ENCODE peak calls at places on chromosomes 2 and 18, in five cellular contexts. I, A, T, B and V are unnamed samples.

GRCh38 chr18:44123743-44124142 is 556.9 kb upstream of the SETBP1 start:
- DNase-seq in I (no peak), A (no peak), T (no peak), B (no peak), V (no peak)

GRCh38 chr2:213219816-213220215 is 64.4 kb upstream of the SPAG16 start:
- DNase-seq in I (no peak), A (no peak), T (no peak), B (no peak), V (no peak)

GRCh38 chr2:105113616-105114275 is 75.9 kb downstream of the MRPS9 start:
- DNase-seq in I (no peak), A (no peak), T (no peak), B (no peak), V (no peak)

GRCh38 chr2:8148260-8148880 is 533.5 kb upstream of the ID2 start:
- DNase-seq in I (no peak), A (no peak), T (no peak), B (peak; percentile 91), V (peak; percentile 86)

GRCh38 chr18:69636529-69637301 is 236.0 kb downstream of the DOK6 start:
- DNase-seq in I (no peak), A (peak; percentile 6), T (peak; percentile 47), B (no peak), V (no peak)

GRCh38 chr18:13223341-13224148 is 5.0 kb downstream of the LDLRAD4 start:
- DNase-seq in I (peak; percentile 66), A (no peak), T (no peak), B (no peak), V (no peak)

GRCh38 chr2:135203944-135204343 is 151.9 kb downstream of the RAB3GAP1 start:
- DNase-seq in I (no peak), A (no peak), T (no peak), B (no peak), V (no peak)

GRCh38 chr2:71419145-71419544 is 34.2 kb upstream of the DYSF start:
- DNase-seq in I (no peak), A (no peak), T (no peak), B (no peak), V (no peak)

GRCh38 chr2:241771286-241772062 is 5.1 kb upstream of the GAL3ST2 start:
- DNase-seq in I (peak; percentile 41), A (peak; percentile 83), T (peak; percentile 32), B (peak; percentile 31), V (no peak)

GRCh38 chr2:191675807-191676667 is 1.9 kb upstream of the NABP1 start:
- DNase-seq in I (no peak), A (no peak), T (no peak), B (no peak), V (no peak)

GRCh38 chr2:59584958-59585357 is 968.5 kb downstream of the BCL11A start:
- DNase-seq in I (peak; percentile 19), A (peak; percentile 6), T (peak; percentile 72), B (no peak), V (no peak)

GRCh38 chr18:13629841-13630747 is 96.3 kb downstream of the FAM210A start:
- DNase-seq in I (peak; percentile 91), A (peak; percentile 67), T (peak; percentile 67), B (peak; percentile 61), V (no peak)

GRCh38 chr2:240347373-240347940 is 88.0 kb upstream of the GPC1 start:
- DNase-seq in I (no peak), A (no peak), T (no peak), B (no peak), V (no peak)

GRCh38 chr2:239316562-239317465 is 84.0 kb downstream of the HDAC4 start:
- DNase-seq in I (no peak), A (no peak), T (peak; percentile 17), B (peak; percentile 77), V (no peak)

GRCh38 chr2:105294844-105295481 is 34.6 kb downstream of the TGFBRAP1 start:
- DNase-seq in I (peak; percentile 82), A (peak; percentile 59), T (peak; percentile 82), B (peak; percentile 74), V (peak; percentile 28)

GRCh38 chr18:26642461-26643348 is 94.4 kb upstream of the KCTD1 start:
- DNase-seq in I (no peak), A (no peak), T (no peak), B (no peak), V (no peak)

GRCh38 chr2:120992791-120993555 is 257.3 kb downstream of the GLI2 start:
- DNase-seq in I (no peak), A (no peak), T (no peak), B (no peak), V (no peak)

GRCh38 chr2:46922049-46922448 is 6.4 kb upstream of the MCFD2 start:
- DNase-seq in I (no peak), A (no peak), T (no peak), B (no peak), V (no peak)

GRCh38 chr18:49544362-49544761 is 17.5 kb upstream of the LIPG start:
- DNase-seq in I (no peak), A (no peak), T (no peak), B (no peak), V (no peak)
- TF ChIP-seq CTCF in I (no peak), A (no peak), T (no peak), B (no peak), V (no peak)

GRCh38 chr2:217900780-217901360 is 101.9 kb downstream of the TNS1 start:
- DNase-seq in I (no peak), A (no peak), T (no peak), B (no peak), V (no peak)

GRCh38 chr2:217897816-217898806 is 104.7 kb downstream of the TNS1 start:
- DNase-seq in I (no peak), A (no peak), T (no peak), B (no peak), V (no peak)

GRCh38 chr2:217900010-217900779 is 102.6 kb downstream of the TNS1 start:
- DNase-seq in I (no peak), A (peak; percentile 84), T (no peak), B (no peak), V (no peak)

GRCh38 chr2:217901400-217901799 is 101.4 kb downstream of the TNS1 start:
- DNase-seq in I (no peak), A (no peak), T (no peak), B (no peak), V (no peak)

DNA sequence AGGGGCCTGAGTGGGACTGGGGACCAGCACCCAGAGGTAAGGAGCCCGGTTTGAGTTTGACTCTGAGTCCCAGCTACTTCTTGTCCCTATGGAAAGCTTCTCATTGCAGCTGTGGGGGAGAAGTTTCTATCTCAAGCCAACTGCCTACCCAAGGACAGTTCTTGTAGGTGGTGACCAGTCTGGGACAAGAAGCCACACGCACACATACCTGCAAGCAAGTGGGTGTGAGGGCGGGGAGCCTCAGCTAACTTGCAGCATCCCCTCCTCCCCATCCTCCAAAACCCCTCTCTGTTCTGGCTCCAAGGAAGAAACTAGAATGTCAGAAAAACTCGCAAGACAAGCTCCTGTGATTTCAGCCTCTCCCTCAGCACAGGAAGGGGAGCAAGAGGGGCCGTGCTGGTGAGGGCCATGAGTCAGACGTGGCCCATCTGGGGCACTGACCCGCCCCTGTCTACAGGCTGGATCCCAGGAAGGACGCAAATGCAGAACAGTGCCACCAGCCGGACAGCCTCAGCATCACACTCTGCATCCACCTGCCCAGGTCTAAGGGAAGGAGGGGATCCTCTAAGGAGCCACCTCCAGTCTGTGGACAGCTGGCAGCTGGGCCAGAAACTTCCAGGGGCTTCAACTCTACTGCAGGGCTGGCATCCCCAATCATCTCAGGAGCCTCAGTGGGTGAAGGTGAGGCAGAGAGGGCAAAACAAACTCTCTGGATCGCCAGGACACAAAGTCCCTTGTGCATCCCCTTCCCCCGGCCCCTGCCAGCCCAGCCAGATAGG is 103.4 kb downstream of the TNS1 start:
- DNase-seq in I (peak; percentile 76), A (peak; percentile 86), T (peak; percentile 93), B (peak; percentile 83), V (no peak)
- TF ChIP-seq CTCF in I (peak; percentile 87), A (peak; percentile 94), T (peak; percentile 85), B (peak; percentile 85), V (peak; percentile 85)

DNA sequence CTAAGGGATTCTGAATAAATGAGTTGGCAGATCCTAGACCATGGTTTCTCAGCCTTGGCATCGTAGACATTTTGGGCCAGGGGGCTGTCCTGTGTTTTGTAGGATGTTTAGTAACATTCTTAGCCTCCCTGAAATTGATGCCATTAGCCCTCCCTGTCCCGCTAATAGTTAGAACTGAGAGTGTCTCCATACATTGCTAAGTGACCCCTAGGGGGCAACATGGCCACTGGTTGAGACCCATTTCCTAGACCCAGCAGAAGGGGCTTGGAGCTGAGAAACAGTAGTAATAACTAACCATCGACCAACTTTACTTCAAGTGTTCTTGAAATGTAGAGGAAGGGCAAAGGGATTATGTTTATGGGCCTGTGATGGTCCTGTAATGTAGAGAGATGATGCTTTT is 40.8 kb downstream of the KCMF1 start:
- DNase-seq in I (peak; percentile 25), A (peak; percentile 30), T (peak; percentile 56), B (no peak), V (no peak)
- TF ChIP-seq CTCF in I (peak; percentile 41), A (peak; percentile 57), T (peak; percentile 73), B (no peak), V (no peak)

GRCh38 chr2:73728043-73728442 is 9.1 kb downstream of the TPRKB start:
- DNase-seq in I (no peak), A (no peak), T (no peak), B (no peak), V (no peak)
- TF ChIP-seq CTCF in I (no peak), A (no peak), T (peak; percentile 23), B (no peak), V (no peak)

GRCh38 chr2:232877940-232878511 is 8.0 kb downstream of the SNORC start:
- DNase-seq in I (peak; percentile 27), A (no peak), T (no peak), B (no peak), V (no peak)

GRCh38 chr2:232875256-232876070 is 5.4 kb downstream of the SNORC start:
- DNase-seq in I (peak; percentile 68), A (no peak), T (peak; percentile 48), B (no peak), V (no peak)

GRCh38 chr2:232876978-232877441 is 6.9 kb downstream of the SNORC start:
- DNase-seq in I (no peak), A (no peak), T (no peak), B (no peak), V (no peak)

GRCh38 chr2:232874677-232875223 is 4.7 kb downstream of the SNORC start:
- DNase-seq in I (peak; percentile 13), A (no peak), T (no peak), B (no peak), V (no peak)

DNA sequence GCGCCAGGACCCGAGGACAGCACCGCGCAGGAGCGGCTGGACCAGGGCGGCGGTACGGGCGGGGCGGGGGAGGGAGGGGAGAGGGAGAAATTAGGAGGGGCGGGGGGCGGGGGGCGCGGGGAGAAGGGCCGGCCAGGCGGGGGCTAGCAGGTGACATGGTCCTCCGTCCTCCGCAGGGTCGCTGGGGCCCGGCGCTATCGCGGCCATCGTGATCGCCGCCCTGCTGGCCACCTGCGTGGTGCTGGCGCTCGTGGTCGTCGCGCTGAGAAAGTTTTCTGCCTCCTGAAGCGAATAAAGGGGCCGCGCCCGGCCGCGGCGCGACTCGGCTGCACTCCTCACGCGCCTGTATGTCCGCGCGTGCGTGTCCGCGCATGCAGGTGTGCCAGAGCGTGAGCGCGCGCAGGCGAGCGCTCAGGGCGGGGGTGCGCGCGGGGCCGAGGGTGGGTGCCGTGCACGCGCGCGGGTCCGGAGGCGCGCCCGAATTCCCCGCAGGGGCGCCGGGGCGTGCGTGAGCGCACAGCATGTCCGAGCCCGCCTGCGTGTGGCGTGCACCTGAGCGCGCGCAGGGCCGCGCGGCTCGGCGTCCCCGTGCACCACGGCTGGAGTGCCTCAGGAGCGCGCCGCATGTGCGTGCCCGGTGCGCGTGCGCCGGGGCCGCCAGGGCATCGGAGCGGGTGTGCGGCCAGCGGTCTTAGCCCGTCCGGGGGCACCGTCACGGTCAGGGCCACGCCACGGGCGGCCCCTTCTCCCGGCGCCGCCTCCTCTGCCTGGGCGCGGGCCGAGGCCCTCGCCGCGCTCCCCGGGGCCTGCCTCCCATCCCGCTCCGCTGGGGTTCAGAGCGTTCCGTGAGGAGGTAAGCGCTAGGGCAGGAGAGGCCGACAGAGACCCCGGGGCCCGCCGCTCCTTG is 6.3 kb downstream of the SNORC start:
- DNase-seq in I (peak; percentile 88), A (no peak), T (no peak), B (no peak), V (no peak)
- TF ChIP-seq CTCF in I (peak; percentile 23), A (peak; percentile 57), T (peak; percentile 56), B (peak; percentile 12), V (no peak)